ENCODE peak calls at places on chromosomes 16 and 17, in five cellular contexts. One of them, this sample, is unnamed.

GRCh38 chr16:64705443-64705842 is 416.4 kb downstream of the CDH11 start:
- DNase-seq in CD8-positive, alpha-beta memory T cell: no peak
- DNase-seq in tibial artery: no peak
- DNase-seq in mammary epithelial cell: no peak
- DNase-seq in GM23248: peak; percentile 32
- DNase-seq in this sample: no peak

GRCh38 chr16:47978491-47979490 is 177.0 kb downstream of the ABCC12 start:
- DNase-seq in GM23248: no peak
- DNase-seq in CD8-positive, alpha-beta memory T cell: no peak
- DNase-seq in mammary epithelial cell: peak; percentile 9
- DNase-seq in tibial artery: no peak
- DNase-seq in this sample: no peak

GRCh38 chr16:72635104-72635503 is 412.8 kb downstream of the ZFHX3 start:
- DNase-seq in GM23248: no peak
- DNase-seq in CD8-positive, alpha-beta memory T cell: no peak
- DNase-seq in mammary epithelial cell: peak; percentile 9
- DNase-seq in tibial artery: no peak
- DNase-seq in this sample: no peak

GRCh38 chr16:68166264-68166663 is 69.7 kb downstream of the ESRP2 start:
- DNase-seq in CD8-positive, alpha-beta memory T cell: no peak
- DNase-seq in mammary epithelial cell: no peak
- DNase-seq in GM23248: no peak
- DNase-seq in tibial artery: no peak
- DNase-seq in this sample: no peak

GRCh38 chr17:222172-222571 is 40.7 kb upstream of the DOC2B start:
- DNase-seq in tibial artery: peak; percentile 27
- DNase-seq in GM23248: no peak
- DNase-seq in CD8-positive, alpha-beta memory T cell: no peak
- DNase-seq in mammary epithelial cell: no peak
- DNase-seq in this sample: peak; percentile 41

GRCh38 chr16:57534881-57535658 is 1.3 kb downstream of the CCDC102A start:
- DNase-seq in tibial artery: no peak
- DNase-seq in GM23248: peak; percentile 12
- DNase-seq in mammary epithelial cell: no peak
- DNase-seq in CD8-positive, alpha-beta memory T cell: no peak
- DNase-seq in this sample: no peak

GRCh38 chr17:69733171-69734014 is 318.9 kb downstream of the MAP2K6 start:
- DNase-seq in tibial artery: peak; percentile 27
- DNase-seq in mammary epithelial cell: peak; percentile 93
- DNase-seq in GM23248: peak; percentile 91
- DNase-seq in CD8-positive, alpha-beta memory T cell: no peak
- DNase-seq in this sample: peak; percentile 18

GRCh38 chr16:12067714-12068401 is 91.3 kb downstream of the SNX29 start:
- DNase-seq in mammary epithelial cell: peak; percentile 50
- DNase-seq in tibial artery: no peak
- DNase-seq in CD8-positive, alpha-beta memory T cell: no peak
- DNase-seq in GM23248: peak; percentile 85
- DNase-seq in this sample: peak; percentile 53

GRCh38 chr16:87747626-87748025 is 18.2 kb downstream of the KLHDC4 start:
- DNase-seq in CD8-positive, alpha-beta memory T cell: no peak
- DNase-seq in tibial artery: no peak
- DNase-seq in GM23248: no peak
- DNase-seq in mammary epithelial cell: no peak
- DNase-seq in this sample: no peak

GRCh38 chr17:3669085-3669347 is 404 bp downstream of the EMC6 start:
- DNase-seq in tibial artery: no peak
- DNase-seq in mammary epithelial cell: no peak
- DNase-seq in GM23248: no peak
- DNase-seq in CD8-positive, alpha-beta memory T cell: no peak
- DNase-seq in this sample: no peak

GRCh38 chr16:54361813-54362212 is 75.2 kb upstream of the IRX3 start:
- DNase-seq in GM23248: no peak
- DNase-seq in tibial artery: no peak
- DNase-seq in CD8-positive, alpha-beta memory T cell: no peak
- DNase-seq in mammary epithelial cell: no peak
- DNase-seq in this sample: no peak

GRCh38 chr16:35194681-35195080 is 1735.3 kb downstream of the TP53TG3F start:
- DNase-seq in GM23248: no peak
- DNase-seq in mammary epithelial cell: no peak
- DNase-seq in tibial artery: no peak
- DNase-seq in CD8-positive, alpha-beta memory T cell: no peak
- DNase-seq in this sample: no peak

GRCh38 chr17:45371414-45372324 is 54.8 kb upstream of the MAP3K14 start:
- DNase-seq in GM23248: peak; percentile 98
- DNase-seq in CD8-positive, alpha-beta memory T cell: no peak
- DNase-seq in tibial artery: peak; percentile 61
- DNase-seq in mammary epithelial cell: peak; percentile 96
- DNase-seq in this sample: peak; percentile 73

GRCh38 chr17:38752930-38753506 is 477 bp downstream of the PSMB3 start:
- DNase-seq in tibial artery: no peak
- DNase-seq in CD8-positive, alpha-beta memory T cell: no peak
- DNase-seq in mammary epithelial cell: no peak
- DNase-seq in GM23248: peak; percentile 41
- DNase-seq in this sample: no peak

GRCh38 chr17:82684207-82684903 is 14.1 kb downstream of the RAB40B start:
- DNase-seq in CD8-positive, alpha-beta memory T cell: no peak
- DNase-seq in tibial artery: no peak
- DNase-seq in GM23248: peak; percentile 12
- DNase-seq in mammary epithelial cell: peak; percentile 71
- DNase-seq in this sample: no peak

GRCh38 chr17:51164911-51165679 is 1.1 kb upstream of the NME2 start:
- DNase-seq in GM23248: no peak
- DNase-seq in tibial artery: no peak
- DNase-seq in mammary epithelial cell: no peak
- DNase-seq in CD8-positive, alpha-beta memory T cell: no peak
- DNase-seq in this sample: no peak

GRCh38 chr17:8300629-8301242 is 5.5 kb upstream of the SLC25A35 start:
- DNase-seq in GM23248: peak; percentile 82
- DNase-seq in CD8-positive, alpha-beta memory T cell: peak; percentile 44
- DNase-seq in tibial artery: peak; percentile 50
- DNase-seq in mammary epithelial cell: peak; percentile 50
- DNase-seq in this sample: peak; percentile 45

GRCh38 chr17:32742686-32743538 is 134.0 kb downstream of the MYO1D start:
- DNase-seq in CD8-positive, alpha-beta memory T cell: no peak
- DNase-seq in tibial artery: no peak
- DNase-seq in GM23248: no peak
- DNase-seq in mammary epithelial cell: no peak
- DNase-seq in this sample: no peak

GRCh38 chr17:70138309-70138865 is 30.9 kb upstream of the KCNJ2 start:
- DNase-seq in tibial artery: no peak
- DNase-seq in GM23248: peak; percentile 33
- DNase-seq in CD8-positive, alpha-beta memory T cell: no peak
- DNase-seq in mammary epithelial cell: no peak
- DNase-seq in this sample: no peak

GRCh38 chr17:61131555-61131954 is 268.1 kb upstream of the TBX2 start:
- DNase-seq in GM23248: no peak
- DNase-seq in mammary epithelial cell: no peak
- DNase-seq in CD8-positive, alpha-beta memory T cell: no peak
- DNase-seq in tibial artery: no peak
- DNase-seq in this sample: no peak

GRCh38 chr16:25553711-25554436 is 137.9 kb upstream of the HS3ST4 start:
- DNase-seq in mammary epithelial cell: peak; percentile 78
- DNase-seq in GM23248: peak; percentile 1
- DNase-seq in tibial artery: no peak
- DNase-seq in CD8-positive, alpha-beta memory T cell: no peak
- DNase-seq in this sample: no peak

GRCh38 chr16:78961464-78961863 is 639.1 kb downstream of the MAF start:
- DNase-seq in CD8-positive, alpha-beta memory T cell: no peak
- DNase-seq in tibial artery: no peak
- DNase-seq in GM23248: no peak
- DNase-seq in mammary epithelial cell: no peak
- DNase-seq in this sample: no peak

GRCh38 chr17:48722201-48722907 is at the start of gene PRAC1:
- DNase-seq in tibial artery: no peak
- DNase-seq in mammary epithelial cell: no peak
- DNase-seq in CD8-positive, alpha-beta memory T cell: no peak
- DNase-seq in GM23248: no peak
- DNase-seq in this sample: no peak

GRCh38 chr16:72066747-72067146 is 3.7 kb downstream of the HPR start:
- DNase-seq in mammary epithelial cell: peak; percentile 15
- DNase-seq in GM23248: peak; percentile 65
- DNase-seq in CD8-positive, alpha-beta memory T cell: no peak
- DNase-seq in tibial artery: no peak
- DNase-seq in this sample: no peak

GRCh38 chr16:89779917-89780316 is 36.5 kb downstream of the FANCA start:
- DNase-seq in mammary epithelial cell: no peak
- DNase-seq in GM23248: no peak
- DNase-seq in tibial artery: no peak
- DNase-seq in CD8-positive, alpha-beta memory T cell: no peak
- DNase-seq in this sample: no peak

DNA sequence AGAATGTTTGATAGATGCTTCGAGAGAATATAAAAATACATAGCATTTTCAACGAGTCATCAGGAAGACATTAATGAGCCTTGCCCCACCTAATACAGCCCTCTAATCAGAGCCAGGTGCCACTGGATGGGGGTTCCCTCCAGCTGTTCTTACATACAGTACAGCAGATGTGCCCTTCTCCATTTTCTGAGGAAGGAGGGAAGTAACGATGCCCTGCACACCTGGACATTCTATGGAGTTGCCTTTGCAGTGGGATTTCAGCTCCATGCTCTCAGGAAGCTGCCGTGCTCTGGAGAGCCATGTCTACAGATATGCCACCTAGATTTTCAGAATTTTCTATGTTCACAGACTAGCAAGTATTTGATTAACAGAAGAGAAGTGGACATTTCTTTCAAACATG is 36.3 kb downstream of the CDRT15 start:
- DNase-seq in mammary epithelial cell: no peak
- DNase-seq in GM23248: no peak
- DNase-seq in CD8-positive, alpha-beta memory T cell: no peak
- DNase-seq in tibial artery: no peak
- DNase-seq in this sample: no peak
- H3K36me3 ChIP-seq in mammary epithelial cell: no peaks in the 10 kb centered on the region
- H3K36me3 ChIP-seq in GM23248: no peaks in the 10 kb centered on the region
- H3K36me3 ChIP-seq in CD8-positive, alpha-beta memory T cell: no peaks in the 10 kb centered on the region
- H3K36me3 ChIP-seq in tibial artery: no peaks in the 10 kb centered on the region
- H3K36me3 ChIP-seq in this sample: no peaks in the 10 kb centered on the region

GRCh38 chr17:74800531-74800930 is 24.4 kb upstream of the NAT9 start:
- DNase-seq in CD8-positive, alpha-beta memory T cell: no peak
- DNase-seq in tibial artery: no peak
- DNase-seq in GM23248: no peak
- DNase-seq in mammary epithelial cell: no peak
- DNase-seq in this sample: no peak

GRCh38 chr17:74799097-74799496 is 23.0 kb upstream of the NAT9 start:
- DNase-seq in GM23248: no peak
- DNase-seq in tibial artery: no peak
- DNase-seq in mammary epithelial cell: no peak
- DNase-seq in CD8-positive, alpha-beta memory T cell: no peak
- DNase-seq in this sample: no peak

GRCh38 chr17:74796211-74796610 is 20.1 kb upstream of the NAT9 start:
- DNase-seq in CD8-positive, alpha-beta memory T cell: no peak
- DNase-seq in tibial artery: no peak
- DNase-seq in GM23248: no peak
- DNase-seq in mammary epithelial cell: no peak
- DNase-seq in this sample: no peak

GRCh38 chr17:74797824-74798223 is 21.7 kb upstream of the NAT9 start:
- DNase-seq in mammary epithelial cell: no peak
- DNase-seq in GM23248: no peak
- DNase-seq in tibial artery: no peak
- DNase-seq in CD8-positive, alpha-beta memory T cell: no peak
- DNase-seq in this sample: no peak

DNA sequence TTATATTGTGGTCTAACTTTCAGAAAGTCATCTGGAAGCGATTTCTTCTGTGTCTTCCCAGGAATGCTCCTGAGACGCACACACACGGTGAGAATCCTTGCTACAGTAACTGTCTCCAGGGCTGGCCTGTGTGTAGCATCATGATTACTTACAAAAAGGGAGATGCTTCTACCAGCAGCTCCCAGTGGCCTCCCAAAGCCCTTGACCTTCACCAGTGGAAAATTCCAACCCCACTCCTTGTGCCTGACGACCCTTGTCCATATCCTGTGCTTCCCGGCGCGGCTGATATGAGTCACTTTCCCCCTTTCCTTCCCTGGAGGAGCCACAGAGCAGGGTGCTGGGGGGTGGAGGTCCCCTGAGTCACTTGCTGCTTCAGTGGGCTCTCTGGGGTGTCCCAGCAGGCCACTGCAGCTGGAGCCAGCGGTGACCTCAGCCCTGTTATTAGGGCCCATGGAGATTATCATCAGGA is 22.1 kb upstream of the NAT9 start:
- DNase-seq in tibial artery: no peak
- DNase-seq in GM23248: peak; percentile 48
- DNase-seq in mammary epithelial cell: no peak
- DNase-seq in CD8-positive, alpha-beta memory T cell: no peak
- DNase-seq in this sample: no peak
- H3K36me3 ChIP-seq in tibial artery: peaks cover 30% of the 10 kb centered on the region
- H3K36me3 ChIP-seq in GM23248: no peaks in the 10 kb centered on the region
- H3K36me3 ChIP-seq in mammary epithelial cell: peaks cover 4% of the 10 kb centered on the region
- H3K36me3 ChIP-seq in CD8-positive, alpha-beta memory T cell: peaks cover 36% of the 10 kb centered on the region
- H3K36me3 ChIP-seq in this sample: no peaks in the 10 kb centered on the region

GRCh38 chr17:57466042-57466471 is 209.7 kb downstream of the MSI2 start:
- DNase-seq in mammary epithelial cell: no peak
- DNase-seq in GM23248: no peak
- DNase-seq in CD8-positive, alpha-beta memory T cell: no peak
- DNase-seq in tibial artery: no peak
- DNase-seq in this sample: no peak
- H3K36me3 ChIP-seq in mammary epithelial cell: no peaks in the 10 kb centered on the region
- H3K36me3 ChIP-seq in GM23248: no peaks in the 10 kb centered on the region
- H3K36me3 ChIP-seq in CD8-positive, alpha-beta memory T cell: no peaks in the 10 kb centered on the region
- H3K36me3 ChIP-seq in tibial artery: no peaks in the 10 kb centered on the region
- H3K36me3 ChIP-seq in this sample: no peaks in the 10 kb centered on the region

GRCh38 chr16:192686-193085 is 12.4 kb downstream of the HBQ1 start:
- DNase-seq in mammary epithelial cell: no peak
- DNase-seq in GM23248: no peak
- DNase-seq in CD8-positive, alpha-beta memory T cell: no peak
- DNase-seq in tibial artery: no peak
- DNase-seq in this sample: no peak
- H3K36me3 ChIP-seq in mammary epithelial cell: peaks cover 27% of the 10 kb centered on the region
- H3K36me3 ChIP-seq in GM23248: peaks cover 48% of the 10 kb centered on the region
- H3K36me3 ChIP-seq in CD8-positive, alpha-beta memory T cell: peaks cover 38% of the 10 kb centered on the region
- H3K36me3 ChIP-seq in tibial artery: peaks cover 94% of the 10 kb centered on the region
- H3K36me3 ChIP-seq in this sample: peaks cover 13% of the 10 kb centered on the region

DNA sequence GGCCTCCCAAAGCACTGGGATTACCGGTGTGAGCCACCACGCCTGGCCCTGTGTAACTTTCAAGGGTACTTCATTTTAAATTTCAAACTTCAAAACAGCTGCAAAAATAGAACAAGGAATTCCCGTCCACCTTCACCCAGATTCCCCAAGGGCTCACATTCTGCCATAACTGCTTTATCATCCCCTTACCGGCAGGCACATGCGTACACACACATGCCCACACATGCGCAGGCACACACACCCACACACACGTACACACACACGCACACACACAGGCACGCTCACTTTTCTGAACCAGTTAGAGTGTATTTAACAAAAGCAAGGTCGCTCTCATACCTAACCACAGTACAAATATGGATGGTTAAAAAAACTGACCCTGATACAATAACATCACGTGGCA is 23.0 kb downstream of the PDIA2 start:
- DNase-seq in CD8-positive, alpha-beta memory T cell: no peak
- DNase-seq in tibial artery: no peak
- DNase-seq in GM23248: no peak
- DNase-seq in mammary epithelial cell: no peak
- DNase-seq in this sample: no peak
- H3K36me3 ChIP-seq in CD8-positive, alpha-beta memory T cell: peaks cover 8% of the 10 kb centered on the region
- H3K36me3 ChIP-seq in tibial artery: peaks cover 27% of the 10 kb centered on the region
- H3K36me3 ChIP-seq in GM23248: no peaks in the 10 kb centered on the region
- H3K36me3 ChIP-seq in mammary epithelial cell: peaks cover 2% of the 10 kb centered on the region
- H3K36me3 ChIP-seq in this sample: no peaks in the 10 kb centered on the region

This sample was measured in heart right ventricle.